ENCODE peak calls at places on chromosomes 6 and 20, in nine cellular contexts. H is stomach, G is left lung, Q is uterus, A is PC-3, F is IMR-90, V is osteoblast, J is right lobe of liver, W is cardiac muscle cell. K is an unnamed sample. For H3K4me1, the result is how much of the 10 kb centered on the place peaks cover.

GRCh38 chr6:150723857-150724256 is 124.2 kb downstream of the PLEKHG1 start:
- DNase-seq in V (no peak), G (no peak), H (no peak), F (no peak), A (peak), Q (no peak), J (no peak), W (no peak), K (no peak)

GRCh38 chr6:125804264-125804663 is 13.5 kb downstream of the NCOA7 start:
- DNase-seq in W (no peak), G (no peak), J (no peak), A (no peak), V (no peak), Q (no peak), F (no peak), H (no peak), K (no peak)

GRCh38 chr6:118580585-118581419 is 32.7 kb downstream of the PLN start:
- DNase-seq in W (peak), A (peak), Q (no peak), J (peak), G (no peak), V (peak), H (no peak), F (peak), K (peak)

GRCh38 chr6:167501831-167502385 is 177.0 kb downstream of the TTLL2 start:
- DNase-seq in W (peak), V (peak), G (no peak), J (peak), A (peak), Q (no peak), H (peak), F (no peak), K (no peak)

GRCh38 chr20:44959082-44959895 is 908 bp downstream of the TOMM34 start:
- DNase-seq in A (peak), Q (no peak), J (no peak), H (no peak), G (no peak), W (peak), V (peak), F (peak), K (peak)

GRCh38 chr20:40892642-40893041 is 136.0 kb upstream of the TOP1 start:
- DNase-seq in H (no peak), W (no peak), V (no peak), Q (no peak), J (peak), G (no peak), A (peak), F (no peak), K (no peak)

GRCh38 chr6:84546427-84546914 is 217.9 kb downstream of the TBX18 start:
- DNase-seq in J (no peak), A (no peak), F (no peak), H (no peak), W (peak), Q (no peak), G (no peak), V (no peak), K (no peak)

GRCh38 chr20:10079964-10080363 is 45.2 kb downstream of the ANKEF1 start:
- DNase-seq in Q (no peak), F (peak), W (no peak), G (no peak), J (no peak), V (no peak), A (peak), H (no peak), K (no peak)

GRCh38 chr6:149905371-149905910 is 7.5 kb upstream of the RAET1E start:
- DNase-seq in F (no peak), G (no peak), A (no peak), J (no peak), V (no peak), Q (no peak), W (no peak), H (no peak), K (no peak)

GRCh38 chr6:41536884-41537347 is 9.3 kb upstream of the FOXP4 start:
- DNase-seq in G (peak), H (peak), W (no peak), V (peak), Q (no peak), A (peak), F (no peak), J (peak), K (no peak)

GRCh38 chr6:150070236-150070860 is 1.4 kb upstream of the ULBP3 start:
- DNase-seq in F (no peak), G (no peak), W (no peak), J (no peak), A (peak), Q (no peak), V (no peak), H (no peak), K (no peak)

GRCh38 chr20:31713312-31714049 is 9.2 kb downstream of the BCL2L1 start:
- DNase-seq in Q (peak), G (no peak), J (peak), A (peak), H (peak), W (no peak), F (peak), V (peak), K (peak)

GRCh38 chr20:58073945-58074920 is 154.2 kb downstream of the ANKRD60 start:
- DNase-seq in G (peak), V (peak), Q (peak), F (no peak), H (no peak), J (no peak), A (peak), W (no peak), K (peak)

GRCh38 chr6:142307963-142308748 is 6.3 kb downstream of the ADGRG6 start:
- DNase-seq in A (no peak), W (no peak), F (no peak), Q (no peak), J (no peak), V (no peak), H (no peak), G (no peak), K (no peak)

GRCh38 chr20:59662856-59663512 is 58.6 kb downstream of the PHACTR3 start:
- DNase-seq in A (no peak), J (no peak), V (no peak), G (no peak), Q (no peak), F (no peak), H (peak), W (no peak), K (no peak)

GRCh38 chr6:84764332-84765049 is at the start of gene TBX18:
- DNase-seq in Q (peak), W (peak), J (peak), G (peak), A (no peak), F (peak), H (peak), V (peak), K (peak)

GRCh38 chr20:62628691-62629090 is 13.6 kb upstream of the SLCO4A1 start:
- DNase-seq in J (no peak), H (no peak), G (no peak), Q (no peak), A (peak), V (no peak), F (peak), W (no peak), K (no peak)

GRCh38 chr6:19851273-19852089 is 14.3 kb downstream of the ID4 start:
- DNase-seq in W (peak), G (no peak), V (peak), H (no peak), J (no peak), A (peak), Q (peak), F (peak), K (peak)

GRCh38 chr20:22922987-22923386 is 112.1 kb upstream of the SSTR4 start:
- DNase-seq in Q (no peak), A (no peak), F (no peak), J (no peak), V (no peak), H (no peak), G (no peak), W (no peak), K (no peak)

GRCh38 chr6:36285187-36285612 is 15.3 kb downstream of the PNPLA1 start:
- DNase-seq in G (no peak), H (no peak), Q (no peak), A (no peak), J (no peak), V (no peak), W (peak), F (no peak), K (peak)

GRCh38 chr6:124008689-124009371 is 205.2 kb downstream of the NKAIN2 start:
- DNase-seq in H (no peak), A (no peak), F (no peak), G (no peak), W (no peak), J (no peak), Q (no peak), V (no peak), K (no peak)

GRCh38 chr20:63322146-63322922 is 29.3 kb downstream of the COL20A1 start:
- DNase-seq in Q (no peak), A (no peak), V (no peak), G (no peak), H (no peak), J (no peak), F (no peak), W (no peak), K (no peak)

GRCh38 chr20:17969276-17969883 is 562 bp downstream of the MGME1 start:
- DNase-seq in Q (no peak), W (peak), F (no peak), A (peak), H (peak), J (no peak), G (peak), V (peak), K (peak)

GRCh38 chr20:16708590-16708989 is 21.2 kb upstream of the SNRPB2 start:
- DNase-seq in Q (no peak), W (no peak), V (no peak), J (no peak), F (no peak), G (no peak), A (peak), H (no peak), K (no peak)

GRCh38 chr6:30101423-30101938 is 11.4 kb downstream of the TRIM31 start:
- DNase-seq in A (no peak), H (no peak), J (no peak), G (no peak), Q (no peak), W (no peak), V (peak), F (no peak), K (no peak)

GRCh38 chr6:30103630-30104179 is 9.2 kb downstream of the TRIM31 start:
- DNase-seq in V (peak), G (no peak), H (no peak), W (no peak), Q (no peak), F (no peak), J (no peak), A (no peak), K (no peak)

GRCh38 chr6:30102701-30103629 is 9.9 kb downstream of the TRIM31 start:
- DNase-seq in J (peak), Q (peak), A (peak), F (peak), V (peak), H (peak), W (peak), G (peak), K (peak)

GRCh38 chr6:30100585-30101422 is 12.1 kb downstream of the TRIM31 start:
- DNase-seq in G (peak), A (peak), J (peak), H (peak), V (peak), Q (peak), W (peak), F (no peak), K (peak)

GRCh38 chr6:30101939-30102700 is 10.8 kb downstream of the TRIM31 start:
- DNase-seq in Q (peak), A (peak), H (peak), G (peak), F (peak), V (peak), J (peak), W (peak), K (peak)
- H3K27ac ChIP-seq in Q (peak), A (no peak), H (peak), G (peak), F (no peak), V (peak), J (peak), W (no peak), K (peak)

GRCh38 chr6:137656735-137657134 is 162.5 kb upstream of the OLIG3 start:
- DNase-seq in W (no peak), A (no peak), F (no peak), G (no peak), J (no peak), Q (no peak), H (no peak), V (no peak), K (no peak)
- H3K4me1 ChIP-seq in W (under half), A (under half), F (under half), G (under half), J (under half), Q (under half), H (under half), V (under half), K (under half)

GRCh38 chr6:2795162-2795561 is 30.0 kb downstream of the WRNIP1 start:
- DNase-seq in H (no peak), F (no peak), V (no peak), A (no peak), Q (no peak), W (no peak), J (no peak), G (no peak), K (no peak)
- H3K27ac ChIP-seq in H (no peak), F (no peak), V (no peak), A (no peak), Q (no peak), W (no peak), J (no peak), G (peak), K (no peak)

DNA sequence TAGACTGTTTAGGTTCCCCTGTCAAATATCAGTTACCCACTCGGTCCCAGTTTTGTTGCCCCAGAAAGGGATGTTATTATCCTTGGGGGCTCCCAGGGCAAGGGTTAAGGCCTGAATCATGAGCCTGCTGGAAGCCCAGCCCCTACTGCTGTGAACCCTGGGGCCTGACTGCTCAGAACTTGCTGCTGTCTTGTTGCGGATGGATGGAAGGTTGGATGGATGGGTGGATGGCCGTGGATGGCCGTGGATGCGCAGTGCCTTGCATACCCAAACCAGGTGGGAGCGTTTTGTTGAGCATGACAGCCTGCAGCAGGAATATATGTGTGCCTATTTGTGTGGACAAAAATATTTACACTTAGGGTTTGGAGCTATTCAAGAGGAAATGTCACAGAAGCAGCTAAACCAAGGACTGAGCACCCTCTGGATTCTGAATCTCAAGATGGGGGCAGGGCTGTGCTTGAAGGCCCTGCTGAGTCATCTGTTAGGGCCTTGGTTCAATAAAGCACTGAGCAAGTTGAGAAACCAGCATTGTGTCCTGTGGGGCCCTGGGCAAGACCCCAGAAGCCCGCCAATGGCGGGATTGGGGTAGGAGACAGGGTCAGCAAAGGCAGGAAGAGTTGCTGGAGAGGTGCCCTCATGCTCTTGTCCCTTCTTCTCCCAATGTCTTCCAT is 9.6 kb downstream of the CDC25B start:
- DNase-seq in V (peak), G (peak), F (peak), W (no peak), J (no peak), A (peak), H (no peak), Q (no peak), K (no peak)
- H3K4me1 ChIP-seq in V (under half), G (half or more), F (under half), W (under half), J (under half), A (half or more), H (under half), Q (under half), K (under half)

GRCh38 chr6:31115941-31116560 is 1.5 kb downstream of the PSORS1C1 start:
- DNase-seq in V (peak), W (no peak), Q (no peak), A (no peak), J (no peak), G (no peak), F (no peak), H (no peak), K (no peak)

GRCh38 chr6:31113861-31114539 is 600 bp upstream of the PSORS1C1 start:
- DNase-seq in A (no peak), J (no peak), F (peak), H (no peak), W (peak), Q (no peak), V (peak), G (no peak), K (no peak)

GRCh38 chr6:31112478-31112877 is at the start of gene C6orf15:
- DNase-seq in V (peak), W (no peak), H (no peak), Q (no peak), A (peak), J (no peak), G (no peak), F (no peak), K (no peak)

GRCh38 chr6:31114970-31115849 is 610 bp downstream of the PSORS1C1 start:
- DNase-seq in W (no peak), F (peak), Q (no peak), A (peak), V (peak), H (no peak), J (no peak), G (no peak), K (no peak)

GRCh38 chr6:31114540-31114876 is at the start of gene PSORS1C1:
- DNase-seq in G (peak), A (peak), W (no peak), F (peak), J (no peak), V (peak), Q (peak), H (peak), K (peak)
- H3K27ac ChIP-seq in G (peak), A (peak), W (no peak), F (peak), J (no peak), V (peak), Q (peak), H (peak), K (no peak)

GRCh38 chr6:80690611-80691090 is 584.2 kb downstream of the BCKDHB start:
- DNase-seq in V (no peak), F (peak), A (no peak), W (no peak), J (no peak), Q (no peak), G (no peak), H (no peak), K (no peak)
- H3K4me1 ChIP-seq in V (under half), F (under half), A (under half), W (under half), J (under half), Q (under half), G (under half), H (under half), K (under half)

GRCh38 chr6:71468841-71469750 is 180.5 kb downstream of the OGFRL1 start:
- DNase-seq in H (no peak), V (peak), J (no peak), F (peak), Q (peak), A (peak), W (no peak), G (no peak), K (peak)
- H3K27ac ChIP-seq in H (peak), V (peak), J (no peak), F (peak), Q (peak), A (no peak), W (no peak), G (no peak), K (no peak)

DNA sequence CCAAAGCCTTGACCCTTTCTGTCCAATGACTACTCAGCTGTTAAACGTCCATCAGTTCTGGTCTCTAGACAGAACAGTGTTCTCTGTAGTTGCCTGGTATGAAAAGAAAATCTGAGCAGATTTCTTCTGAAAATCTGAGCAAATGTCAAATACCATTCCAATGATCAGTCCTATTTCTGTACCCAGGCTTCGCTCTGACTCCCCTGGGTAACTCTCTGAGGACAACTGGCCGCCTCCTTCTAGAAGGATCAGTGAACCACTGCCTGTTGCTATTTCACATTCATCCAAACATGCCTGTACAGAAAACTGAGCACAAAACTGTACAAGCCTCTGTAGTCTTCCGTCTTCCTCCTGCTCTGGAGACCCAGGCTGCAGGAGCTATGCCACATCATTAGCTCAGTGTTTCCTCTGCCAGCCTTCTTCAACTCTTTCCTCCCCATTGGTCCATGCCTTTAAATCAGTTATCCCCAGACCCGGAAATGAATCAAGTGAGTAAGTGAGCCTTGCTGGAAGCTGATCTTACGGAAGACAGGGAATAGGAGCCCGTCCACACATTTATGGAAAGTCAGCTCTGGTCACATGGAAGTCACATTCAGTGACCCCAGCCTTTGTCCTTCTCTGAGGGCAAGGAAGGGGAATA is 63.3 kb downstream of the DAAM2 start:
- DNase-seq in F (peak), A (no peak), Q (no peak), V (peak), J (no peak), W (no peak), H (no peak), G (no peak), K (no peak)
- H3K4me1 ChIP-seq in F (under half), A (under half), Q (under half), V (under half), J (under half), W (under half), H (under half), G (under half), K (under half)

GRCh38 chr20:19908586-19908985 is 108.6 kb upstream of the NAA20 start:
- DNase-seq in H (no peak), V (no peak), F (no peak), Q (no peak), G (no peak), A (no peak), W (no peak), J (no peak), K (no peak)

GRCh38 chr20:19907326-19908056 is 109.7 kb upstream of the NAA20 start:
- DNase-seq in H (no peak), J (no peak), G (no peak), W (no peak), F (no peak), A (no peak), Q (no peak), V (no peak), K (no peak)

GRCh38 chr20:19913927-19914614 is 103.1 kb upstream of the NAA20 start:
- DNase-seq in V (no peak), Q (no peak), G (no peak), A (peak), H (no peak), W (no peak), J (no peak), F (peak), K (no peak)

GRCh38 chr20:19911810-19912382 is 105.3 kb upstream of the NAA20 start:
- DNase-seq in F (no peak), V (no peak), Q (no peak), J (no peak), W (no peak), G (no peak), H (no peak), A (no peak), K (no peak)

DNA sequence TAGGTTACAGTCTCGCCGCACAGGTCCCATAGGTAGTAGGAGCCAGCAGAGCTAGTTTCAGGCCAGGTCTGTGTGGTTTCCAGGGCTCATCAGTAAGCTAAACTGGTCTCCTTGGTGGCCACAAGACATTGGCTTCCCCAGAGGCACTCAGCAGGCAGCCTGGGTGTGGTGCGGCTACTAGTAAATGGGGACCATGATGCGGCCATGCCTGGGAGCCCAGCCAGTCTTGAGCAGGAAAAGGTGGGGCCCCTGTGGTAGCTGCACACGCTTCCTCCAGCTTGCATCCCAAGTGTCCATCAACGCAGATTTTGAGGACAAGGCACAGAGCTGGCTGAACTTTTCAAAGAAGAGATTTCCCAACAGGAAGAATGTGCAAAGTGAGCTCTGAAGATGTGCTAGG is 107.5 kb upstream of the NAA20 start:
- DNase-seq in F (no peak), G (peak), V (no peak), A (no peak), J (peak), H (peak), W (no peak), Q (no peak), K (peak)
- H3K27ac ChIP-seq in F (no peak), G (peak), V (no peak), A (no peak), J (no peak), H (no peak), W (no peak), Q (no peak), K (no peak)

DNA sequence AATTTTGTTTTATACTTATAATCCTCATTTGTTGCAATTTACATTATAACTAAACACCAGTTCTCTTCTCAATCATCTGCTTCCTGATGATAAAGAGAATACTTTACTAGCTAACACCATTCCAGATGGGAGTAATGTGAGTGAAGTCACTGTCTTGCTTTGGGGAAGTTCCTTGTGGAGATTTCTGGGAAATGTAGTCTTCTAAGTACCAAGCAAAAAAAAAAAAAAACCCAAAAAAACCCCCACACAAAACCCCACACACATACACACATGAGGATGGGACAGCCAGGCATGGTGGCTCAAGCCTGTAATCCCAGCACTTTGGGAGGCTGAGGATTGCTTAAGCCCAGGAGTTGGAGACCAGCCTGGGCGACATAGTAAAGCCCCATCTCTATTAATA is 2.2 kb upstream of the SNPH start:
- DNase-seq in H (no peak), G (no peak), Q (no peak), A (no peak), W (no peak), F (peak), V (no peak), J (no peak), K (no peak)
- H3K4me1 ChIP-seq in H (under half), G (under half), Q (under half), A (under half), W (under half), F (under half), V (under half), J (under half), K (under half)

K was measured in testis.